ENCODE peak calls at places on chromosomes 7 and 10, in five cellular contexts. N is hypothalamus; D is stimulated activated CD4-positive, alpha-beta T cell treated with anti-CD3 and anti-CD28 coated beads, TNF-alpha, amount 100 ng/mL, for 4 hours; S is skeletal muscle cell; B is NCI-H2029 treated with DMSO at 0.1 percent for 48 hours. W is an unnamed sample.
A peak's percentile ranks its signal among the peaks of the same experiment; 100 is the strongest.

GRCh38 chr7:120521761-120522737 is 249.1 kb downstream of the KCND2 start:
- DNase-seq in D (no peak), N (no peak), B (no peak), S (no peak), W (no peak)

GRCh38 chr7:64098-64521 is 128.3 kb upstream of the FAM20C start:
- DNase-seq in S (peak; percentile 29), N (peak; percentile 75), D (no peak), B (no peak), W (no peak)

GRCh38 chr10:27914888-27915287 is 84.0 kb downstream of the ODAD2 start:
- DNase-seq in B (no peak), S (no peak), N (no peak), D (no peak), W (no peak)

GRCh38 chr10:28678687-28679457 is 1.6 kb downstream of the BAMBI start:
- DNase-seq in D (no peak), N (no peak), S (no peak), B (no peak), W (peak; percentile 28)

GRCh38 chr7:10022957-10023356 is 950.7 kb upstream of the PHF14 start:
- DNase-seq in D (no peak), S (no peak), B (no peak), N (peak; percentile 1), W (no peak)

GRCh38 chr7:157165987-157166386 is 27.3 kb downstream of the UBE3C start:
- DNase-seq in S (no peak), N (no peak), B (no peak), D (no peak), W (no peak)

GRCh38 chr10:50367732-50368131 is 116.4 kb upstream of the ASAH2 start:
- DNase-seq in B (no peak), N (no peak), D (no peak), S (no peak), W (no peak)

GRCh38 chr7:15441915-15442314 is 119.9 kb downstream of the AGMO start:
- DNase-seq in B (no peak), S (no peak), N (no peak), D (no peak), W (no peak)

GRCh38 chr10:13908475-13908874 is 321.7 kb downstream of the PRPF18 start:
- DNase-seq in N (no peak), S (no peak), B (no peak), D (no peak), W (no peak)

GRCh38 chr7:5532520-5533335 is 109.1 kb upstream of the TNRC18 start:
- DNase-seq in S (no peak), N (peak; percentile 17), D (no peak), B (no peak), W (peak; percentile 94)